ENCODE peak calls at places on chromosomes 3 and 15, in four cellular contexts. W, A, G and P are unnamed samples.

GRCh38 chr3:169044341-169045113 is 619.0 kb downstream of the MECOM start:
- DNase-seq in W (no peak), A (peak), G (no peak), P (no peak)

GRCh38 chr3:121834079-121834730 is 655 bp downstream of the IQCB1 start:
- DNase-seq in W (peak), A (peak), G (peak), P (peak)

GRCh38 chr15:29778382-29778781 is 43.9 kb downstream of the TJP1 start:
- DNase-seq in W (no peak), A (no peak), G (no peak), P (no peak)

GRCh38 chr3:122921791-122922651 is 105.5 kb downstream of the SEMA5B start:
- DNase-seq in W (peak), A (no peak), G (peak), P (peak)

GRCh38 chr3:181362378-181362777 is 349.3 kb upstream of the SOX2 start:
- DNase-seq in W (no peak), A (no peak), G (no peak), P (no peak)

GRCh38 chr3:141342386-141342785 is 25.9 kb upstream of the ZBTB38 start:
- DNase-seq in W (no peak), A (no peak), G (no peak), P (peak)

GRCh38 chr3:34005886-34006285 is 207.5 kb downstream of the PDCD6IP start:
- DNase-seq in W (no peak), A (peak), G (no peak), P (no peak)

GRCh38 chr3:160450846-160451245 is 1.3 kb upstream of the TRIM59 start:
- DNase-seq in W (no peak), A (peak), G (no peak), P (peak)

GRCh38 chr3:32440481-32441350 is 49.1 kb downstream of the CMTM7 start:
- DNase-seq in W (no peak), A (no peak), G (no peak), P (no peak)

GRCh38 chr15:31223478-31224350 is 102.9 kb upstream of the KLF13 start:
- DNase-seq in W (no peak), A (no peak), G (no peak), P (no peak)

GRCh38 chr3:52784021-52784621 is 6.7 kb downstream of the ITIH1 start:
- DNase-seq in W (no peak), A (no peak), G (no peak), P (no peak)

GRCh38 chr3:197371521-197372075 is 73.2 kb upstream of the DLG1 start:
- DNase-seq in W (no peak), A (no peak), G (peak), P (no peak)

GRCh38 chr3:20316238-20316637 is 130.2 kb upstream of the SGO1 start:
- DNase-seq in W (no peak), A (no peak), G (no peak), P (no peak)

GRCh38 chr3:99708207-99708745 is 69.9 kb downstream of the COL8A1 start:
- DNase-seq in W (no peak), A (peak), G (no peak), P (no peak)

GRCh38 chr3:79670178-79670577 is 97.6 kb downstream of the ROBO1 start:
- DNase-seq in W (no peak), A (no peak), G (no peak), P (no peak)

GRCh38 chr15:41881086-41881485 is 12.8 kb downstream of the SPTBN5 start:
- DNase-seq in W (no peak), A (no peak), G (no peak), P (no peak)

GRCh38 chr15:71802770-71803169 is 7.6 kb upstream of the NR2E3 start:
- DNase-seq in W (no peak), A (no peak), G (no peak), P (peak)

GRCh38 chr3:31936661-31937060 is 44.4 kb downstream of the OSBPL10 start:
- DNase-seq in W (no peak), A (peak), G (no peak), P (no peak)

GRCh38 chr3:171615281-171615680 is 155.1 kb upstream of the TNIK start:
- DNase-seq in W (no peak), A (no peak), G (no peak), P (no peak)

GRCh38 chr15:21261396-21261964 is 178.8 kb downstream of the POTEB3 start:
- DNase-seq in W (no peak), A (no peak), G (no peak), P (no peak)

GRCh38 chr3:57557088-57557537 is 1.0 kb downstream of the PDE12 start:
- DNase-seq in W (peak), A (peak), G (peak), P (peak)

GRCh38 chr3:53257465-53257864 is 1.6 kb upstream of the TKT start:
- DNase-seq in W (no peak), A (no peak), G (no peak), P (no peak)

GRCh38 chr15:78685925-78686324 is 44.9 kb upstream of the CHRNB4 start:
- DNase-seq in W (no peak), A (no peak), G (no peak), P (no peak)

GRCh38 chr3:14431928-14432834 is 29.8 kb downstream of the SLC6A6 start:
- DNase-seq in W (peak), A (peak), G (peak), P (peak)

GRCh38 chr3:15754047-15754446 is 43.7 kb downstream of the ANKRD28 start:
- DNase-seq in W (no peak), A (peak), G (no peak), P (no peak)

GRCh38 chr15:33384307-33384706 is 73.5 kb downstream of the RYR3 start:
- DNase-seq in W (no peak), A (no peak), G (no peak), P (no peak)

GRCh38 chr3:183664913-183665381 is 29.5 kb downstream of the KLHL24 start:
- DNase-seq in W (no peak), A (peak), G (no peak), P (no peak)

GRCh38 chr3:113441051-113441770 is at the start of gene CFAP44:
- DNase-seq in W (no peak), A (peak), G (no peak), P (no peak)

GRCh38 chr15:59420986-59421618 is 16.9 kb upstream of the FAM81A start:
- DNase-seq in W (no peak), A (peak), G (no peak), P (no peak)

GRCh38 chr3:50630916-50631315 is 14.0 kb downstream of the MAPKAPK3 start:
- DNase-seq in W (no peak), A (no peak), G (no peak), P (no peak)

GRCh38 chr3:185207931-185208746 is 45.7 kb downstream of the EHHADH start:
- DNase-seq in W (no peak), A (peak), G (no peak), P (no peak)

GRCh38 chr3:66366747-66367146 is 134.1 kb downstream of the LRIG1 start:
- DNase-seq in W (no peak), A (no peak), G (no peak), P (no peak)

GRCh38 chr3:179768080-179768479 is 115.2 kb downstream of the USP13 start:
- DNase-seq in W (peak), A (peak), G (peak), P (peak)

GRCh38 chr3:55156851-55157650 is 229.2 kb upstream of the LRTM1 start:
- DNase-seq in W (no peak), A (no peak), G (no peak), P (no peak)

GRCh38 chr3:183980408-183980807 is 37.3 kb downstream of the ABCC5 start:
- DNase-seq in W (no peak), A (no peak), G (no peak), P (no peak)

DNA sequence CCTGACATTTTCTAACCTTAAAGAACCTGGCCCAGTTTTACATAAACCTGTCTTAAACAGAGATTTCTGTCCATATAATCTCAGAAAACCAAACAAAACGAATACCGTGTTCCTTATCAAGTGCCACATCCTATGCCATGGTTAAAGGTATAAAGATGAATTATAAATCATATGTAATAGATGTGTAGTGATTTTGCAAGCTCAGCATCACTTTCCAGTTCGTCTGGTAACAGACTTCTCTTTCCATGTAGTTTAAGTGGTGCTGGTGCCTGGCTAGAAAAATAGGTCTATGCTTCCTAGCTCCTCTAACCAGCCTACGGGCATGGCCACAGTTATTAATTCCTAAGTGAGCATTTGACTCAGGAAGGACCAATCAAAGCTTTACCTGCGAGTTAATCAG is 3.4 kb upstream of the GRM7 start:
- DNase-seq in W (no peak), A (no peak), G (no peak), P (no peak)
- TF ChIP-seq BHLHE40 in W (no peak), A (no peak), G (no peak), P (no peak)

DNA sequence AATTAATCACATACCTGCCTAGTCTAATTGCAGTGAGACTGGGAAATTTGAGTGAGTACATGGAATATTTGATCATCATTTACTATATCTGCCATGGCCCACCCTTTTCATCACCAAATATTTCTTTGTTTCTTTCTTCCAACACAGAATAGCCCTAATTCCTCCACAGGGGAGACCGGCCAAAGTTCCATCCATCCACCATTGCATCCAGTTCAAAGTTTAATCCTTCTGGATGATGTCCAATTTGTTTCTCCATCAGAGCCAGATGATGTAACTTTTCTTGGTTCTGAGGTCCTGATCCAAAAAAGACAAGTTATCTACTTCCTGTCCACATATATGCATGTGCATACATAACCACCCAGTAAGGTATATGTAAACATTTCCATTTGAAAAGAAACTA is 237.3 kb downstream of the SHOX2 start:
- DNase-seq in W (no peak), A (no peak), G (no peak), P (no peak)
- TF ChIP-seq BHLHE40 in W (no peak), A (no peak), G (no peak), P (no peak)

DNA sequence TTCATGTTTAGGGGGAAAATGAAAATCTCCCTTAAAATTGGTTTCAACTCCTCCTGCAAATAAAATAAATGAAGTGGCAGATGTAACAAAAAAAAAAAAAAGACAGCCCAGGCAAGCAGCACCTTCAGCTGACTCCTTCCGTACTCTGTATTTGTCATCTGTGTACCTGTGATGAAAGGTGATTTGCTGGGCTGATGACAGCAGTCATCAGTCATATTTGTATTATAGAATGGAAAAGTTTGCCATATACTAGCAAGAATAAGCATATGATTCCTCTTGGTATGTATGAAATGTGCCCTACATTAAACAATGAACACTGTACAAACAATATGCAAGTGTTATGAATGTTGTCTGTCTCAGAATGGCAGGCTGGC is 44.1 kb upstream of the WWTR1 start:
- DNase-seq in W (no peak), A (no peak), G (no peak), P (no peak)
- TF ChIP-seq BHLHE40 in W (no peak), A (no peak), G (no peak), P (no peak)

GRCh38 chr3:73493543-73494314 is 131.0 kb downstream of the PDZRN3 start:
- DNase-seq in W (no peak), A (peak), G (no peak), P (no peak)
- TF ChIP-seq BHLHE40 in W (no peak), A (no peak), G (no peak), P (no peak)

GRCh38 chr3:28502555-28502954 is 153.9 kb upstream of the AZI2 start:
- DNase-seq in W (no peak), A (no peak), G (no peak), P (no peak)
- TF ChIP-seq BHLHE40 in W (no peak), A (no peak), G (no peak), P (no peak)

DNA sequence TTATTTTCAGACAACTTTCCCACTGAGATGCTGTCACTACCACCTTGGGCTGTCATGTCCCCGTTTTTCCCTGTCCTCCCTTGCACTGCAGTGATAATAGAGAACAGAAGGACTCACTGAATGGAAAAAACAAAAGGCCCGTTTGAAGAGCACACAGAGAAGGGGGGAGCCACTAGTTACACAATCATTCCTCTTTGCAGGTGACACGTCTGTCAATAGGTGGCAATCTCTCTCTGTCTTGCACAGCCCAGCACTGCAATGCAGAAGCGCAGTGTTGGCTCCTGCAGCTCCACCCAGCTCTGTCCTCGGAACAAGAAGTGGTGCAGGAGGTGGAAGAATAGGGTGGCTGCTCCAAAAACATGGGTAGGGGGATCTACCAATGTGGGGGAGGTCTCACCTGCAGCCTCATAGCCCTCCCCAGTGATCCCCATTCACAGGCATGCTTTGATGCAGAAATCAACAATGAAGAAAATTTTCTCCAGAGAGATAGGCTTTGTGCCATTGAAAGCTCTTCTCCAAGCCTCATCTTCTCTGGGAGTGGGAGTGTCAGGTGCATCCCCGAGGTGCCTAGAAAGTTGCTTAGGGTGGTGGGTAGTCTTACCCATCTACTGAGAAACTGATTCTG is 31.8 kb downstream of the FSTL1 start:
- DNase-seq in W (peak), A (no peak), G (peak), P (no peak)
- TF ChIP-seq BHLHE40 in W (no peak), A (no peak), G (no peak), P (no peak)

DNA sequence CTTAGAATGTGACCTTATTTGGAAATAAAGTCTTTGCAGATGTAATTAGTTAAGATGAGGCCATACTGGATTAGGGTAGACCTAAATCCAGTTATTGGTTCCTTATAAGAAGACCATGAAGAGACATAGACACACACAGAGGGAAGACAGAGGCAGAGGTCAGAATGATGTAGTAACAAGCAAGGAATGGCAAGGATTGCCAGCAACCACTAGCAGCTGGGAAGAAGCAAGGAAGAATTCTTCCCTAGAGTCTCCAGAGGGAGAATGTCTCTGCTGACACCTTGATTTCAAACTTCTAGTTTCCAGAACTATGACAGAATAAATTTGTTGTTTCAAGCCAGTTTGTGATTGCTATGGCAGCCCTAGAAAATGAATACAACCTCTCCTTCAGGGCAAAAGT is 116.7 kb downstream of the WDR76 start:
- DNase-seq in W (no peak), A (peak), G (no peak), P (no peak)
- TF ChIP-seq BHLHE40 in W (no peak), A (no peak), G (no peak), P (no peak)

DNA sequence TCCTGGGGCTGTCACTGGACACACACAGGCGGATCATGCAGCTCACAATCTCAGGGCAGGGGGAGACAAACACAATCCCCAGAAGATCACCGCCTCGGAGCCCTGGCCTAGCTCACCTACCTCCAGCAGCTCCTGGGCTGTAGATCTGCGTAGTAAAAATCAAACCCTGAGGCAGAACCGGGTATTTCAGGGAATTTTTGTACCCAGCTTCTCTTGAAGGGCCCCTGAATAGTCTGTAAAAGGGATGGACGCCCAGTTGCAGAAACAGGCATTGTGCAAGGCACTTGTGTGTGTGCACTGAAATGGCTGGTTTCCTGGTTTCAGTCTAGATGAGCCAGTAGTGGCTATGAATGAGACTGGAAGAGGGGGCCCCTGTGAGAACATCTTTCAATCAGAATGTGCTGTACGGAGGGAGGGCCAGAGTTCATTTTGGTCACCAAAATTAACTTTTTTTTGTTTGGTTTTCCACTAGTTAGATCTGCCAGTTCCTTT is 54.9 kb upstream of the RPL32 start:
- DNase-seq in W (no peak), A (peak), G (no peak), P (peak)
- TF ChIP-seq BHLHE40 in W (no peak), A (no peak), G (no peak), P (no peak)

DNA sequence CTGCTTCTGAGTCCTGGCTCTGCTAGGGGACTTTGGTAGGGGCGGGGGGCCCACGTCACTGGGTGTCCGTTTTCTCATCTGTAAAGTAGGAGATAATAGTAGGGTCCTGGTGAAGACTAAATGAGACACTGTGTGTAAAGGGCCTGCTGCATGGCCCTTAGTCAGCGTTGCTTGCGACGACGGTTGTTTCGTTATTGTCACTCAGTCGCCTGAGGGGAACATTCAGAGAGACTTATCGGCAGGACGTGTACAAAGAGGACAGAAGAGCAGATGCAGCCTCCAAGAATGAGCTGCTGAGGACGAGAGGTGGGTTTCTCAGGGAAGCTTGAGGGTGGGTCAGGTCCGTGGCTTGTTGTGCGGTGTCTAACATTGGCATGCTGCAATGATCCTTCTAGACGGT is 52.9 kb upstream of the MEX3B start:
- DNase-seq in W (no peak), A (no peak), G (no peak), P (no peak)
- TF ChIP-seq BHLHE40 in W (no peak), A (no peak), G (no peak), P (no peak)